ENCODE peak calls at places on chromosomes 4 and X, in five cellular contexts. D is mesenchymal stem cell, B is fibroblast of lung, S is endothelial cell of umbilical vein, I is HepG2. O is an unnamed sample.

GRCh38 chrX:13669246-13669689 is 16.3 kb downstream of the TCEANC start:
- DNase-seq in D (peak; percentile 98), B (peak; percentile 98), S (peak; percentile 53), I (peak; percentile 52), O (peak; percentile 82)

GRCh38 chr4:122739174-122739573 is 6.7 kb downstream of the BBS12 start:
- DNase-seq in D (peak; percentile 85), B (peak; percentile 83), S (no peak), I (no peak), O (no peak)

GRCh38 chr4:57676394-57676793 is 566.2 kb upstream of the IGFBP7 start:
- DNase-seq in D (no peak), B (no peak), S (no peak), I (no peak), O (no peak)

GRCh38 chr4:102579794-102580462 is 78.8 kb downstream of the NFKB1 start:
- DNase-seq in D (no peak), B (no peak), S (no peak), I (no peak), O (no peak)

GRCh38 chr4:104494822-104495559 is at the start of gene CXXC4:
- DNase-seq in D (peak; percentile 89), B (peak; percentile 66), S (peak; percentile 16), I (peak; percentile 10), O (peak; percentile 67)

GRCh38 chr4:7964890-7965662 is 25.4 kb upstream of the AFAP1 start:
- DNase-seq in D (peak; percentile 57), B (peak; percentile 81), S (peak; percentile 35), I (no peak), O (no peak)

GRCh38 chrX:155068165-155068564 is 2.8 kb downstream of the CMC4 start:
- DNase-seq in D (peak; percentile 72), B (peak; percentile 64), S (peak; percentile 44), I (peak; percentile 46), O (no peak)

GRCh38 chr4:25563071-25563564 is 92.5 kb upstream of the SLC34A2 start:
- DNase-seq in D (no peak), B (no peak), S (no peak), I (no peak), O (no peak)

GRCh38 chr4:107896158-107896645 is 35.1 kb upstream of the CYP2U1 start:
- DNase-seq in D (peak; percentile 83), B (peak; percentile 85), S (peak; percentile 97), I (peak; percentile 36), O (no peak)

GRCh38 chr4:128484896-128485295 is 197.3 kb upstream of the PGRMC2 start:
- DNase-seq in D (no peak), B (peak; percentile 46), S (no peak), I (no peak), O (no peak)

GRCh38 chr4:30696195-30696594 is 24.0 kb upstream of the PCDH7 start:
- DNase-seq in D (no peak), B (no peak), S (no peak), I (no peak), O (no peak)

GRCh38 chr4:77025643-77026321 is 50.0 kb downstream of the CCNI start:
- DNase-seq in D (peak; percentile 55), B (no peak), S (no peak), I (no peak), O (no peak)

GRCh38 chr4:156815717-156816319 is 155.8 kb downstream of the PDGFC start:
- DNase-seq in D (no peak), B (no peak), S (no peak), I (no peak), O (no peak)

GRCh38 chr4:176547005-176547404 is 227.2 kb downstream of the SPCS3 start:
- DNase-seq in D (peak; percentile 88), B (peak; percentile 96), S (no peak), I (no peak), O (no peak)

GRCh38 chr4:113300384-113301011 is 251.0 kb downstream of the ANK2 start:
- DNase-seq in D (peak; percentile 91), B (peak; percentile 77), S (peak; percentile 13), I (peak; percentile 4), O (no peak)

GRCh38 chrX:74179071-74179470 is 124.9 kb upstream of the ZCCHC13 start:
- DNase-seq in D (peak; percentile 47), B (peak; percentile 53), S (no peak), I (peak; percentile 39), O (no peak)

GRCh38 chrX:8366491-8366890 is 98.1 kb upstream of the VCX3B start:
- DNase-seq in D (no peak), B (no peak), S (no peak), I (no peak), O (no peak)

GRCh38 chr4:127776620-127777019 is 5.5 kb upstream of the HSPA4L start:
- DNase-seq in D (no peak), B (no peak), S (no peak), I (peak; percentile 10), O (no peak)

DNA sequence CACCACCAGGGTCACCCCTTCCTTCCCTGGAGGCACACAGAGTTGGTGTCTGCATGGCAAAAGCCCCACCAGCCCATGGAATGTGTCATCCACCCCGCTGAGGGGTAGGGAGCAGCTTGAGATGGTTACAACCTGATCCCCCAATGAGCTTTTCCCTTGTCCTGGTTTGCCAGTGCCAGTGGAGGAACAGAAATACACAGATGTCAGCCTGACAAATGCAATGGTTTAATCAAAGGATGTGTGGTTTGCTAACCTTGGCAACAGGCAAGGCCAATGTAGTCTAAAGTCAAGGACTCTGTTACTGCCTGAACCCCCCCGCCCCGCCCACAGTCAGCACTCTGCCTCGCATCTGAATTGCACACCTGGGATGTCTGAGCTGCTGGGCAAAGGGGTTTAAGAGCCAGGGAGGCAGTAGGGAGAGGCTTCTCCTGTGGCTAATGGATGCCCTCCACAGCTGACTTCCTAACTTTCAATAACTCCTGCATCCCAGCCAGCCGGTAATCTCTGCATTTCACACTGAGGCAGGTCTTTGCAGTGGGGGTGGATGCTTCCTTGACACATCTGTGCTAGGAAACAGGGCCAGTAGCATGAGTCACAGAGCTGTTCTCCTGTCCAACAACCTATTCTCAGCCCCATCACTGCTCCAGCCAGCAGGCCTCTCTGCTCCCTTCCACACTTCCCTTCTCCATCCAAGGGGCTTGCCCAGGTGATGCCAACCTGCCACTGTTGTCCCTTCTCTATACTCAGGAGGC is 137.5 kb downstream of the AMMECR1 start:
- DNase-seq in D (peak; percentile 75), B (peak; percentile 55), S (peak; percentile 67), I (no peak), O (no peak)
- H3K4me3 ChIP-seq in D (no peak overlapping the region), B (no peak overlapping the region), S (no peak overlapping the region), I (no peak overlapping the region), O (no peak overlapping the region)

DNA sequence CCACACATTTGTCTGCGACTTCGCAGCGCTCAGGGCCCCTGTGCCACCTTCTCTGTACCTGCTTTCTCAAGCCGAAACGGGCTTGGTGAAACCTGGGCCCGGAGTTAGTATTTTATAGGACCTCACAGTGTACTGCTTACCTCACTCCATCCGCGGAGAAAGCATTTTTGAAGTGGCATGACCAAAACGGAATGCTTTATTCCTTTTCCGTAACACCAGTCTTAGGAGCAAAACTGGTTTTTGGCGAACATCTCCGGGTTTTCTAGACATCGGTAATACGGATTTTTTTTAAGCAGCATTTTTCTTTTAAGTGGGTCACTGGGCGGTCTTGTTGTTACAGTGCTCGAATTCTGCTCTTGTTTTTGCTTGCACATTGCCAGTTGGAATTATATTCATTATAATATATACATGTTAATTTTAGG is 3.6 kb downstream of the ZIC3 start:
- DNase-seq in D (no peak), B (no peak), S (no peak), I (no peak), O (no peak)
- H3K9ac ChIP-seq in D (no peak overlapping the region), B (no peak overlapping the region), S (no peak overlapping the region), I (no peak overlapping the region), O (no peak overlapping the region)

GRCh38 chr4:68404153-68404552 is 43.1 kb upstream of the TMPRSS11E start:
- DNase-seq in D (no peak), B (no peak), S (no peak), I (no peak), O (no peak)
- H3K4me3 ChIP-seq in D (no peak overlapping the region), B (no peak overlapping the region), S (no peak overlapping the region), I (no peak overlapping the region), O (no peak overlapping the region)

DNA sequence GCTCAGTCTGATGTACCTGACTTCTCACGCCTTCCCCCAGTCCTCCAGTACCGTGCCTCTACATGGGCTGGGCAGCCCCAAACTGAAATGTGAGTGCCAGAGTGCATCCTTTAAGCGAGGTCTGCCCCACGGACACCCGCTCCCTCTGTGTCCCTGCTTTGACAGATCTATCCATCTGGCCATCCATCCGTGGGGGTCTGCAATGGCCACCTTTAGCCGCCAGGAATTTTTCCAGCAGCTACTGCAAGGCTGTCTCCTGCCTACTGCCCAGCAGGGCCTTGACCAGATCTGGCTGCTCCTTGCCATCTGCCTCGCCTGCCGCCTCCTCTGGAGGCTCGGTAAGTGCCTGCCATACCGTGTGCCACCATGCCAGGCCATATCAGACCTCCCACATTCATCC is 827 bp downstream of the PORCN start:
- DNase-seq in D (no peak), B (no peak), S (no peak), I (no peak), O (no peak)
- H3K9ac ChIP-seq in D (peak overlapping the region; percentile 86), B (no peak overlapping the region), S (no peak overlapping the region), I (peak overlapping the region; percentile 56), O (peak overlapping the region; percentile 77)

GRCh38 chr4:140049024-140049923 is 104.7 kb downstream of the MAML3 start:
- DNase-seq in D (peak; percentile 44), B (peak; percentile 59), S (peak; percentile 85), I (peak; percentile 2), O (peak; percentile 73)

GRCh38 chr4:140047017-140047640 is 106.9 kb downstream of the MAML3 start:
- DNase-seq in D (no peak), B (no peak), S (peak; percentile 43), I (no peak), O (no peak)

GRCh38 chr4:140049924-140050681 is 103.9 kb downstream of the MAML3 start:
- DNase-seq in D (no peak), B (peak; percentile 64), S (peak; percentile 82), I (no peak), O (no peak)

GRCh38 chr4:140047781-140048180 is 106.2 kb downstream of the MAML3 start:
- DNase-seq in D (no peak), B (no peak), S (peak; percentile 69), I (no peak), O (no peak)

DNA sequence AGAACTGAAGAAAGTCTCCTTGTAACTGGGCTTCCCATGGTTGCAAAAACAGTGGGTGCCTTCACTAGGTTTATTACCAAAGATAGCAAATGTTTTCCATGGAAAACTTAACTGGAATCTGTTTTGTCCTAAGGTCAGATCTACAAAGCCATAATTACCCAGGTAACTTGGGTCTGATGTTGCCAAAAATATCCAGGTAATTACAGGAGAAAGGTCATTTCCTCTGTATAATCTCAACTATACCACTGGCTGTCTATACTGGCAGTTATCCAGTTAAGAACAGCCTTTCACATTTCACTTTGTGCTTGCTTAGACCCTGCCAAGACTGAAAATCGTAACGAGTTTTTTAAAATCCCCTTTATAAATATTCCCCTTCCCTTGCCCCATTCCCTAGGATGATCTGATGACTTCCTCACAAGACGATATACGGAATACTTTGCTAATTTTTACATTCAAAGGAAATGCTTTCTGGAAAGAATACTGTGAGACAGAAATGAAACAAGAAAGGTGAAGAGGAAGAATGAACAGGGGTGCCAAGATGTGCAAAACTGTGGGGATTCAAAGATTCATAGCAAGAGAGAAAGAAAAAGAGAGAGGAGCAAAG is 105.5 kb downstream of the MAML3 start:
- DNase-seq in D (no peak), B (no peak), S (peak; percentile 50), I (no peak), O (no peak)
- H3K4me3 ChIP-seq in D (no peak overlapping the region), B (peak overlapping the region; percentile 56), S (peak overlapping the region; percentile 0), I (no peak overlapping the region), O (peak overlapping the region; percentile 31)